ENCODE peak calls at places on chromosomes 1 and 21, in four cellular contexts. L is neuronal stem cell, Q is mesendoderm, J is IMR-90. B is an unnamed sample.

GRCh38 chr1:85240174-85240601 is 19.3 kb downstream of the C1orf52 start:
- DNase-seq in L (no peak), Q (peak), J (peak), B (peak)

GRCh38 chr1:102191723-102192122 is 195.0 kb upstream of the OLFM3 start:
- DNase-seq in L (peak), Q (peak), J (no peak), B (peak)

GRCh38 chr1:26252718-26253117 is 18.7 kb downstream of the CEP85 start:
- DNase-seq in L (no peak), Q (no peak), J (no peak), B (no peak)

GRCh38 chr1:162946701-162947100 is 85.7 kb upstream of the CCDC190 start:
- DNase-seq in L (no peak), Q (no peak), J (no peak), B (no peak)

GRCh38 chr1:203480084-203480483 is 4.5 kb downstream of the PRELP start:
- DNase-seq in L (no peak), Q (no peak), J (peak), B (no peak)

GRCh38 chr1:239184581-239185244 is 201.7 kb upstream of the CHRM3 start:
- DNase-seq in L (no peak), Q (no peak), J (no peak), B (no peak)

GRCh38 chr1:119617751-119618691 is 30.0 kb downstream of the ZNF697 start:
- DNase-seq in L (no peak), Q (no peak), J (peak), B (no peak)

GRCh38 chr1:198072177-198072576 is 84.6 kb upstream of the NEK7 start:
- DNase-seq in L (no peak), Q (peak), J (no peak), B (no peak)

GRCh38 chr1:185681034-185681633 is 53.1 kb upstream of the HMCN1 start:
- DNase-seq in L (peak), Q (peak), J (peak), B (no peak)

GRCh38 chr21:45420623-45421041 is 15.7 kb downstream of the COL18A1 start:
- DNase-seq in L (no peak), Q (no peak), J (no peak), B (no peak)

GRCh38 chr1:246219508-246220030 is 287.5 kb downstream of the SMYD3 start:
- DNase-seq in L (peak), Q (peak), J (no peak), B (peak)

GRCh38 chr1:4599521-4599920 is 54.9 kb upstream of the AJAP1 start:
- DNase-seq in L (no peak), Q (no peak), J (no peak), B (no peak)

GRCh38 chr1:158053276-158053675 is 59.8 kb downstream of the KIRREL1 start:
- DNase-seq in L (no peak), Q (no peak), J (peak), B (no peak)

DNA sequence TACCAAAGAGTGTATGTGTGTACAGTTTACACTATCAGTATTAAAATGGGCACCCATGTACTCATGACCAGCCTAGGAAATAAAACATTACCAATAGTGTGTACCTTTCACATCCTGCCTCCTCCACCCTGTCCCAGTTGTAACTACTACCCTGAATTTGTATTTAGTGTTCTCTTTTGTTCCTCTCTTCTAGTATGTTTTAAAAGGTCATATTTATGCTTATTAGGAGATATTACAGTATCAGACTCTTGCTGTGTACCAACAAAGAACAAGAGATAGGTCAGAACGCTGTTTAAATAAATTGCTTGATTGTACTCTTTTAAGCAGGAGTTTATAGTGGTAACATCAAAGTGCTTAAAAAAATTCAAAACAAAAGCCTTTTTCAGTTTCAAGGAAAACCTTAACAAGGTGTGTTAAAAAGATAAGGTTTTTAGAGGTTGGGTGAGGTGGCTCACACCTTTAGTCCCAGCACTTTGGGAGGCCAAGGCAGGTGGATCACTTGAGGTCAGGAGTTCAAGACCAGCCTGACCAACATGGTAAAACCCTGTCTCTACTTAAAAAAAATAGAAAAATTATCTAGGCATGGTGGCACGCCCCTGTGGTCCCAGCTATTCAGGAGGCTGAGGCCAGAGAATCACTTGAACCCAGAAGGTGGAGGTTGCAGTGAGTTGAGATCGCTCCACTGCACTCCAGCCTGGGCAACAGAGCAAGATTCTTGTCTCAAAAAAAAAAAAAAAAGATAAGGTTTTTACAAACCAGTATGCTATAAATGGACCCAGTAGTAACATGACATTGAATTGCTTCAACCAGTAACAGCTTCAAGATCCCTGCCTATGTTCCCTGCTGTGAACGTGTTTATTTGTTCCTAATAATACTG is 35.9 kb downstream of the MPZL1 start:
- DNase-seq in L (no peak), Q (no peak), J (no peak), B (no peak)
- H3K4ac ChIP-seq in L (no peak), Q (no peak), J (no peak), B (no peak)

GRCh38 chr1:52552505-52553371 is at the start of gene TUT4:
- DNase-seq in L (peak), Q (peak), J (peak), B (peak)

GRCh38 chr1:52553372-52554266 is 727 bp upstream of the TUT4 start:
- DNase-seq in L (peak), Q (peak), J (peak), B (peak)

GRCh38 chr1:52552236-52552504 is 722 bp downstream of the TUT4 start:
- DNase-seq in L (peak), Q (peak), J (peak), B (no peak)

GRCh38 chr1:52554756-52555155 is 1.9 kb upstream of the TUT4 start:
- DNase-seq in L (peak), Q (peak), J (peak), B (no peak)

GRCh38 chr1:52554267-52554640 is 1.4 kb upstream of the TUT4 start:
- DNase-seq in L (peak), Q (no peak), J (no peak), B (no peak)
- H3K4ac ChIP-seq in L (no peak), Q (peak), J (peak), B (no peak)

GRCh38 chr1:23367791-23368561 is 1.7 kb downstream of the ZNF436 start:
- DNase-seq in L (peak), Q (peak), J (peak), B (peak)

GRCh38 chr1:23369335-23370013 is at the start of gene ZNF436:
- DNase-seq in L (no peak), Q (peak), J (peak), B (no peak)

GRCh38 chr1:23367451-23367790 is 2.2 kb downstream of the ZNF436 start:
- DNase-seq in L (no peak), Q (no peak), J (no peak), B (no peak)

GRCh38 chr1:23370270-23370743 is 671 bp upstream of the ZNF436 start:
- DNase-seq in L (no peak), Q (no peak), J (no peak), B (no peak)

GRCh38 chr1:23368562-23369334 is 888 bp downstream of the ZNF436 start:
- DNase-seq in L (peak), Q (peak), J (peak), B (peak)
- H3K4ac ChIP-seq in L (peak), Q (peak), J (peak), B (no peak)

GRCh38 chr1:1359668-1360468 is 1.5 kb upstream of the MXRA8 start:
- DNase-seq in L (no peak), Q (no peak), J (peak), B (no peak)
- H3K4ac ChIP-seq in L (no peak), Q (no peak), J (peak), B (no peak)

GRCh38 chr1:205354259-205354904 is 2.3 kb downstream of the KLHDC8A start:
- DNase-seq in L (no peak), Q (peak), J (peak), B (no peak)

GRCh38 chr1:205353612-205354011 is 3.1 kb downstream of the KLHDC8A start:
- DNase-seq in L (no peak), Q (no peak), J (no peak), B (no peak)

GRCh38 chr1:205350626-205351235 is 6.0 kb downstream of the KLHDC8A start:
- DNase-seq in L (no peak), Q (peak), J (no peak), B (peak)

GRCh38 chr1:205350124-205350523 is 6.6 kb downstream of the KLHDC8A start:
- DNase-seq in L (no peak), Q (no peak), J (no peak), B (no peak)

GRCh38 chr1:205351984-205352713 is 4.6 kb downstream of the KLHDC8A start:
- DNase-seq in L (no peak), Q (peak), J (peak), B (peak)
- H3K4ac ChIP-seq in L (no peak), Q (no peak), J (no peak), B (no peak)

GRCh38 chr21:35991131-35991530 is 69.2 kb downstream of the SETD4 start:
- DNase-seq in L (no peak), Q (no peak), J (no peak), B (no peak)

GRCh38 chr21:35989185-35989735 is 71.1 kb downstream of the SETD4 start:
- DNase-seq in L (no peak), Q (no peak), J (no peak), B (no peak)

GRCh38 chr21:35988396-35989140 is 71.8 kb downstream of the SETD4 start:
- DNase-seq in L (no peak), Q (peak), J (no peak), B (no peak)

GRCh38 chr21:35987475-35987874 is 72.9 kb downstream of the SETD4 start:
- DNase-seq in L (no peak), Q (no peak), J (no peak), B (no peak)

GRCh38 chr21:35990609-35991008 is 69.7 kb downstream of the SETD4 start:
- DNase-seq in L (no peak), Q (no peak), J (no peak), B (no peak)
- H3K4ac ChIP-seq in L (no peak), Q (no peak), J (no peak), B (no peak)

DNA sequence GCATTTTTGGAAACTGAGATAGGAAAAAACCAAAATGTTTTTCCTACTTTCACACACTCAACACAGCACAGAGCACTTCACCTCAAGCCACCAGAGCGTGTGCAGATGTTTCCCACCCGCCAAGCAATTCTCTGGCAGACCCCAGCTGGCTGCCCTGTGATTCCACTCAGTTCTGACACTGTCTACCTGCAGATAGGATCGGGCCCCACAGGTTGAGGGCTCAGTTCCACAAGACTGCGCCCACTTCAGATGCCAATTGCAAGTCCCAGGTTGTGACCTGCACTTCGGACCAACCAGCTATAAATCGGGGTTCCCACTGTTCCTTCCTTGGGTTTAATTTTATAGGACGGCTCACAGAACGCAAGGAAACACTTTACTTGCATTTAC is 9.9 kb downstream of the KIAA1614 start:
- DNase-seq in L (no peak), Q (no peak), J (no peak), B (no peak)
- H3K4ac ChIP-seq in L (peak), Q (peak), J (no peak), B (peak)

GRCh38 chr1:45586769-45587168 is 2.9 kb downstream of the NASP start:
- DNase-seq in L (no peak), Q (no peak), J (no peak), B (no peak)
- H3K4ac ChIP-seq in L (no peak), Q (no peak), J (no peak), B (no peak)

GRCh38 chr1:228964178-228964819 is 229.0 kb downstream of the RHOU start:
- DNase-seq in L (no peak), Q (peak), J (peak), B (peak)
- H3K4ac ChIP-seq in L (no peak), Q (no peak), J (peak), B (no peak)

GRCh38 chr1:15847100-15847892 is at the start of gene SPEN:
- DNase-seq in L (peak), Q (peak), J (peak), B (peak)
- H3K4ac ChIP-seq in L (peak), Q (peak), J (peak), B (no peak)